ENCODE peak calls at places on chromosomes 3 and 15, in four cellular contexts. A is HCT116, U is K562, X is HepG2. C is an unnamed sample.

GRCh38 chr3:183697610-183698317 is at the start of gene YEATS2:
- DNase-seq in A (peak; percentile 23), U (peak; percentile 93), X (peak; percentile 31), C (no peak)

GRCh38 chr15:57382222-57382621 is 5.9 kb downstream of the CGNL1 start:
- DNase-seq in X (peak; percentile 29), U (no peak), A (no peak), C (no peak)

GRCh38 chr15:36406366-36406765 is 173.1 kb upstream of the CDIN1 start:
- DNase-seq in X (no peak), A (no peak), U (no peak), C (no peak)

GRCh38 chr3:9111349-9112265 is 137.8 kb downstream of the SRGAP3 start:
- DNase-seq in U (peak; percentile 68), X (no peak), A (no peak), C (no peak)

GRCh38 chr3:39401983-39402382 is 4.5 kb upstream of the RPSA start:
- DNase-seq in U (no peak), X (no peak), A (no peak), C (no peak)

GRCh38 chr15:29734917-29735572 is 87.2 kb downstream of the TJP1 start:
- DNase-seq in A (peak; percentile 31), X (peak; percentile 24), U (no peak), C (no peak)

GRCh38 chr3:127162947-127163645 is 29.8 kb upstream of the PRR23E start:
- DNase-seq in X (no peak), U (peak; percentile 49), A (no peak), C (no peak)

GRCh38 chr3:12750658-12751071 is 8.4 kb downstream of the TMEM40 start:
- DNase-seq in X (no peak), A (no peak), U (no peak), C (no peak)

GRCh38 chr15:88636654-88637053 is 2.2 kb upstream of the ISG20 start:
- DNase-seq in U (no peak), A (no peak), X (no peak), C (no peak)

GRCh38 chr3:1195922-1196321 is 103.1 kb downstream of the CNTN6 start:
- DNase-seq in A (no peak), X (no peak), U (no peak), C (no peak)

GRCh38 chr3:24496529-24497482 is 2.2 kb upstream of the THRB start:
- DNase-seq in A (peak; percentile 68), X (peak; percentile 82), U (peak; percentile 68), C (no peak)

GRCh38 chr3:122484985-122485384 is 29.8 kb downstream of the KPNA1 start:
- DNase-seq in A (no peak), U (no peak), X (no peak), C (no peak)

GRCh38 chr3:4666078-4666477 is 172.9 kb downstream of the ITPR1 start:
- DNase-seq in A (no peak), U (no peak), X (no peak), C (no peak)

GRCh38 chr3:308597-309321 is 112.2 kb downstream of the CHL1 start:
- DNase-seq in U (no peak), A (no peak), X (no peak), C (no peak)

GRCh38 chr3:110808630-110809029 is 263.0 kb upstream of the NECTIN3 start:
- DNase-seq in U (no peak), X (no peak), A (no peak), C (no peak)

GRCh38 chr3:49722896-49723295 is 855 bp downstream of the GMPPB start:
- DNase-seq in X (no peak), A (no peak), U (no peak), C (no peak)

GRCh38 chr3:55571913-55572312 is 84.8 kb upstream of the WNT5A start:
- DNase-seq in U (no peak), X (peak; percentile 3), A (no peak), C (no peak)

GRCh38 chr15:52331490-52332240 is 36.1 kb upstream of the MYO5C start:
- DNase-seq in X (peak; percentile 30), A (peak; percentile 10), U (no peak), C (peak; percentile 81)

GRCh38 chr3:9746330-9746729 is 3.4 kb upstream of the OGG1 start:
- DNase-seq in U (no peak), A (no peak), X (no peak), C (no peak)

DNA sequence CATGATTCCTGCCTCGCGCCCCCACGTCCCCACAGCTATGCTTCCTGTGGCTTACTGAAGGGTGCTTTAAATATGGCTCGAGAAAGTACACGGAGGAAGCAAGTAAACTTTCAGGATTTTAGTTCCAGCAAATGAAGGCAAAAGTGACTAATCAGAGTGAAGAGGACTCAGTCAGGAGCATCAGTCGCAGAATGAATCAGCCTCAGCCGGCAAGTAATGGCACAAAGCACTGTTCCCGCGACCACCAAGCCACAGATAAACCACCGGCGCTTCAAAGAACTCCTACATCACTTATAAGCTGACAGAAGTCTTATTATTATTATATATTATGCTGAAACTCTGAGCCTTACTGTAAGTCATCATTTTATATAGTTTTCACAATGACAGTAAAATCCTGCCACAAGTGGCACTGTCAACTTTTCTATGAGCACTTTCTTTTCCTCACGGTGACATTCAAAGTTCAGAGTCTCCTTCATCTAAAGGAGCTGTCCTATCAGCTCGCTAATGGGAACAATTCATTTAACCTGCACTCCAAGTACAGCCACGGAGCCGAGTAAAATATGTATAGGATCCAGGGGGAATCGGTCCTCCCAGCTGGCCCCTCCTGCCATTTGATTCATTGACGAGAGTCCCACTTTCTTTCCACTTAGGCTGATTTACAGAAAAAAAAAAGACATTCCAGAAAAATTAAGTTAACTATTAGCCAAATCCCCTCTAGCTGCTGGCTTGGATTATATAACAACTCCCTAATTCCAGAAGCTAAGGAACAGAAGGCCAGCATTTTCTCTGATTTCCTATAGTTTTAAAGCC is 217.0 kb upstream of the ICE2 start:
- DNase-seq in A (no peak), U (no peak), X (no peak), C (no peak)
- TF ChIP-seq TCF7L2 in A (no peak), U (no peak), X (no peak), C (no peak)

GRCh38 chr15:100764778-100765457 is 114.7 kb upstream of the ALDH1A3 start:
- DNase-seq in U (no peak), X (no peak), A (no peak), C (no peak)

GRCh38 chr15:100765458-100766224 is 114.0 kb upstream of the ALDH1A3 start:
- DNase-seq in U (no peak), X (no peak), A (no peak), C (no peak)

GRCh38 chr15:100762289-100762688 is 117.3 kb upstream of the ALDH1A3 start:
- DNase-seq in X (no peak), A (no peak), U (no peak), C (no peak)

GRCh38 chr15:100762913-100763627 is 116.6 kb upstream of the ALDH1A3 start:
- DNase-seq in U (no peak), X (no peak), A (no peak), C (no peak)

DNA sequence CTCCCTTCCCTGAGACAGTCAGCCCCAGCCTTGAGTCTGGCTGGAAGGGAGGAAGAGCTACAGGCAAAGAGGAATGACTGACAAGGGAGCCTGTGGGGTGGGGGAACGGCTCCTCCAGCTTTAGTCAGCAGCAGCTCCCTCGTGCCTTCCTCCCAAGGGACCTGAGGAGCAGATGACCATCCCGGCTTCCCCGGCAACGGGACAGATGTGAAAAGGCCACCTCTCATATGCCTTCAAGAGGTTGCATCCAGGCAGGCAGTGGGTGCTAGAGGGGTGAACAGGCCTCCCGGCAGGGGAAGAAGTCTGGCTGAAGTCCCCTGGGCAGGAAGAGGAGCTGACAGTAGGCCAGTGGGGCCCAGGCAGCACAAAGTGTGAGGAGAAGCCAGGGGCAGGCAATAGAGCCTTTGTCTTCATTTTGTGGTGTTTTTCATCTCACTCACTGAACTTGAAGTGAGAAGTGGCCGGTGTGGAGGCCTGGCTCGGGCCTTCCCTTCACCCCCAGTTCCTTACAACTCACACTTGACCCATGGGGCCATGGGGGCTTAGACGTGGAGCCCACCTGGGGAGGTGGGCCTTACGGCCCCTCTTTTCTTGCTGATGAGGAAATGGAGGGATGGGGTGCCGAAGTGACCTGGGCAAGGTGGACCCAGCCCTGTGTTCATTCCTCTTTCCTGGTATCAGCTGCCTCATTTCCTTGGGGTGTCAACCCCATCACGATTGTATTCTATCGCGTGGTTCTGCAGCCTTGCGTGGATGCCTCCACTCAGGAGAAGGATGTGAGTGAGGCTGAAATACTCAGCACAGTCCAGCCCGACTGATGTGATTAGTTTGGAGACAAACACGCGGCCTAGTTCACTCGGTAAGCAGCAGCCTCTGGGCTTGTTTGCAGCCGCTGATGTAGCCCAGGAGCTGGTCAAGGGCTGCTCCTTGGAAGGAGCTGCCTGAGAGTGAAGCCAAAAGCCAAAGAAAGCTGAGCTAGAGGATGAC is 115.6 kb upstream of the ALDH1A3 start:
- DNase-seq in A (no peak), U (no peak), X (no peak), C (no peak)
- TF ChIP-seq TCF7L2 in A (no peak), U (no peak), X (no peak), C (no peak)

GRCh38 chr15:38538328-38539007 is 26.1 kb downstream of the RASGRP1 start:
- DNase-seq in A (no peak), X (no peak), U (no peak), C (no peak)
- TF ChIP-seq TCF7L2 in A (no peak), X (no peak), U (no peak), C (no peak)

DNA sequence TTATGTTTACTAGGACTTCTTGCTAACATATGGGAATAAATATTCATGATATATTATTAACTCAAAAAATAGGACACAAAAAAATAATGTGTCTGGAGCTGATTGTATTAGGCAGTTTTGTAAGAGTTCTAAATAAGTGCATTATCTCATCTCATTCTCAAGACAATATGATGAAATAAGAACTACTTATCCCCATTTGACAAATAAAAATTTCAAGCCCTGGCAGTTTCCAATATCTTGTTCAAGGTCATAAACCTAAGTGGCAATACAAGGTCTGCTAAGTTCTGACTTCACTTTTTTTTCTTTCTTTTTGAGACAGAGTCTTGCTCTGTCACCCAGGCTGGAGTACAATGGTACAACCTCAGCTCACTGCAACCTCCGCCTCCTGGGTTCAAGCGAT is 18.3 kb downstream of the RPN1 start:
- DNase-seq in X (no peak), A (no peak), U (no peak), C (no peak)
- TF ChIP-seq TCF7L2 in X (no peak), A (no peak), U (no peak), C (no peak)

C was measured in Panc1.